ENCODE peak calls at places on chromosomes 3 and 15, in four cellular contexts. One of them, this sample, is unnamed.

GRCh38 chr3:8571256-8571655 is 69.6 kb downstream of the LMCD1 start:
- DNase-seq in GM12878: no peak
- DNase-seq in K562: no peak
- DNase-seq in WTC11: no peak
- DNase-seq in this sample: no peak

GRCh38 chr3:189797103-189797850 is 166.1 kb downstream of the TP63 start:
- DNase-seq in K562: no peak
- DNase-seq in GM12878: no peak
- DNase-seq in WTC11: no peak
- DNase-seq in this sample: no peak

GRCh38 chr3:195209836-195210551 is 61.0 kb downstream of the XXYLT1 start:
- DNase-seq in WTC11: no peak
- DNase-seq in GM12878: no peak
- DNase-seq in K562: no peak
- DNase-seq in this sample: no peak

GRCh38 chr3:120642368-120642948 is 39.6 kb downstream of the HGD start:
- DNase-seq in K562: peak; percentile 70
- DNase-seq in WTC11: no peak
- DNase-seq in GM12878: no peak
- DNase-seq in this sample: no peak

GRCh38 chr15:35281515-35281914 is 196.4 kb upstream of the NANOGP8 start:
- DNase-seq in WTC11: no peak
- DNase-seq in GM12878: no peak
- DNase-seq in K562: no peak
- DNase-seq in this sample: no peak

GRCh38 chr3:150721285-150722130 is 17.8 kb upstream of the ERICH6 start:
- DNase-seq in WTC11: no peak
- DNase-seq in GM12878: no peak
- DNase-seq in K562: peak; percentile 71
- DNase-seq in this sample: peak; percentile 67

GRCh38 chr15:100533934-100534333 is 5.2 kb upstream of the CERS3 start:
- DNase-seq in K562: no peak
- DNase-seq in GM12878: no peak
- DNase-seq in WTC11: no peak
- DNase-seq in this sample: no peak

GRCh38 chr15:25783607-25784131 is 79.5 kb downstream of the ATP10A start:
- DNase-seq in K562: peak; percentile 57
- DNase-seq in WTC11: peak; percentile 86
- DNase-seq in GM12878: no peak
- DNase-seq in this sample: no peak

GRCh38 chr3:108420926-108421325 is 89.5 kb downstream of the MYH15 start:
- DNase-seq in K562: no peak
- DNase-seq in GM12878: no peak
- DNase-seq in WTC11: no peak
- DNase-seq in this sample: no peak

GRCh38 chr3:112427123-112427522 is 72.1 kb downstream of the BTLA start:
- DNase-seq in K562: no peak
- DNase-seq in WTC11: no peak
- DNase-seq in GM12878: no peak
- DNase-seq in this sample: no peak

DNA sequence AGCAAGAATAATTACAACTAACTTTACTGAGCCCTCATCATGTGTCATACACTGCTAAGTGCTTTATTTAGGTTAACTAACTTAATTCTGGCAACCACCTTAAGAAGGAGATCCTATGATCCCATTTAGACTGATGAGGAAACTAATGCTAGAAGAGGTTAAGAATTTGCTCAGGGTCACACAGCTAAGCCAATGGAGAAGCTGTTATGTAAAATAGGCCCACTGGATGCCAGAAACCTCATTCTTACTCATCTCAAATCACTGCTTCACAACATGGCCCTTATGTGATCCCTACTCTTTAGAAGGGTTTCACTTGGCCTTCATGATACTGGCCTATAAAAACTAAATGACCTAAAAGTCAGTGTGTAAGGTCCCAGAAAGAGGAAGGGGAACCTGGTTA is 41.2 kb downstream of the IMPG2 start:
- DNase-seq in GM12878: no peak
- DNase-seq in K562: no peak
- DNase-seq in WTC11: no peak
- DNase-seq in this sample: no peak
- TF ChIP-seq ETV6 in GM12878: no peak
- TF ChIP-seq ETV6 in K562: no peak
- TF ChIP-seq ETV6 in WTC11: no peak
- TF ChIP-seq ETV6 in this sample: no peak

GRCh38 chr15:49116108-49116507 is 39.3 kb downstream of the COPS2 start:
- DNase-seq in GM12878: no peak
- DNase-seq in K562: no peak
- DNase-seq in WTC11: no peak
- DNase-seq in this sample: no peak

GRCh38 chr15:49110158-49110944 is 45.0 kb downstream of the COPS2 start:
- DNase-seq in WTC11: peak; percentile 32
- DNase-seq in K562: no peak
- DNase-seq in GM12878: no peak
- DNase-seq in this sample: no peak

GRCh38 chr15:49115062-49115461 is 40.3 kb downstream of the COPS2 start:
- DNase-seq in K562: no peak
- DNase-seq in GM12878: no peak
- DNase-seq in WTC11: no peak
- DNase-seq in this sample: no peak
- TF ChIP-seq ETV6 in K562: no peak
- TF ChIP-seq ETV6 in GM12878: no peak
- TF ChIP-seq ETV6 in WTC11: no peak
- TF ChIP-seq ETV6 in this sample: no peak

GRCh38 chr15:71565006-71565405 is 245.3 kb upstream of the NR2E3 start:
- DNase-seq in K562: no peak
- DNase-seq in GM12878: no peak
- DNase-seq in WTC11: no peak
- DNase-seq in this sample: no peak

GRCh38 chr15:71562251-71562650 is 248.1 kb upstream of the NR2E3 start:
- DNase-seq in GM12878: no peak
- DNase-seq in WTC11: no peak
- DNase-seq in K562: no peak
- DNase-seq in this sample: no peak

GRCh38 chr15:71566226-71566625 is 244.1 kb upstream of the NR2E3 start:
- DNase-seq in GM12878: no peak
- DNase-seq in WTC11: no peak
- DNase-seq in K562: no peak
- DNase-seq in this sample: no peak

GRCh38 chr15:71565636-71566160 is 244.7 kb upstream of the NR2E3 start:
- DNase-seq in WTC11: no peak
- DNase-seq in GM12878: no peak
- DNase-seq in K562: no peak
- DNase-seq in this sample: no peak

DNA sequence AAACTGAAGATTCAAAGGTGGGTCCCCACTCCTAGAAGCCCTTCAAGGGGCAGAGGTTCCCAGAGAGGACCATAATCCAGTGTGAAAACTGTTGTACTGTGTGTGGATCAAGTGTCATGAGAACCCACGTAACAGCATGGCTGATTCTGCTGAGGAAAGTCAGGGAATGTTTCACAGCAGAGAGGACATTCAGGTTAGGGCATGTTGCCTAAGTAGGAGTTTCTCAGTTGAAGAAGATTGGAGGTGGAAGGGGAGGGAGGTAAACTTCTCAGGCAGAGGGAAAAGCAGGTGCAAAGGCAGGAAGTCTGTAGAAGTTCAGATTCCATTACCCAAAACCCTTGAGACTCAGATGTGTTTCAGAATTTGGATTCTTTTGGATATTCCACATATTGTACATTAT is 246.1 kb upstream of the NR2E3 start:
- DNase-seq in WTC11: no peak
- DNase-seq in GM12878: no peak
- DNase-seq in K562: no peak
- DNase-seq in this sample: no peak
- TF ChIP-seq ETV6 in WTC11: no peak
- TF ChIP-seq ETV6 in GM12878: no peak
- TF ChIP-seq ETV6 in K562: no peak
- TF ChIP-seq ETV6 in this sample: no peak

GRCh38 chr3:13022348-13023250 is 50.6 kb downstream of the IQSEC1 start:
- DNase-seq in GM12878: no peak
- DNase-seq in WTC11: peak; percentile 56
- DNase-seq in K562: no peak
- DNase-seq in this sample: no peak

GRCh38 chr3:13020159-13020558 is 53.1 kb downstream of the IQSEC1 start:
- DNase-seq in GM12878: no peak
- DNase-seq in WTC11: no peak
- DNase-seq in K562: no peak
- DNase-seq in this sample: no peak

GRCh38 chr3:13019706-13020105 is 53.5 kb downstream of the IQSEC1 start:
- DNase-seq in K562: no peak
- DNase-seq in GM12878: no peak
- DNase-seq in WTC11: no peak
- DNase-seq in this sample: no peak

GRCh38 chr3:13021934-13022265 is 51.3 kb downstream of the IQSEC1 start:
- DNase-seq in GM12878: no peak
- DNase-seq in K562: no peak
- DNase-seq in WTC11: no peak
- DNase-seq in this sample: no peak

DNA sequence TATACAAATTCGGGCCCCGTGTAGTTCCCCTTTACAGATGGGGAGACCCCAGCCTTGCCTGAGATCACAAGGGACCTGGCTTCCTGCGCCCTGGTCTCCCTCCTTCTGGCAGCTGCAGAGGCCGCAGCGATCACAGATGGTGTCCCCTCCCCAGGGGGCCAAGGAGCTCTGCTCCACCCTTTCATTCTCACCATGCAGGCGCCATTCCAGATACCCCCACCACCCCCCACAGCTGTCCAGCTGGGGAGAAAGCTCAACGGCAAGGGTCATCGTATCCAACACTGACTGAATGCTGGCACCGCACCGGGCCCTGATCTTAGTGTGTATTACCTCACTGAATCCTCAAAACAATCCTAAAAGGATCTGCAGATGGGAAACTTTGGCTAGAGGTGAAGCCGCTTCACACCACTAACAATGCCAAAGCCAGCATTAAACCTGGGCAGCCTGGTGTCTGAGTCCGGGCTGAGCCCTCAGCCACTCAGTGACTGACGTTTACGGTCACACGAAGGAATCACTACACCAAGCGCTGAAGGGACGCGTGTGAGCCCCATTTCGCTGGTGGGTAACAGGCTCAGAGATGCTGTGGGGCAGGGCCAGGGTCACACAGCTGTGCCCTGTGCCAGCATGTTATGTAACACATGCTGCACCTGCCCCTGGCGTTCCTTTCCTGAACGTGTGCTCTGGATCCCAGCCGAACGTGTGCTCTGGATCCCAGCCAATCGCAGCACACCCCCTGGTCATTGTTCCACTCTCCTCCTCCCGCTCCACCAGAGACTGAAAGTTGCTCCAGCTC is 51.9 kb downstream of the IQSEC1 start:
- DNase-seq in GM12878: no peak
- DNase-seq in WTC11: no peak
- DNase-seq in K562: no peak
- DNase-seq in this sample: no peak
- TF ChIP-seq ETV6 in GM12878: no peak
- TF ChIP-seq ETV6 in WTC11: no peak
- TF ChIP-seq ETV6 in K562: no peak
- TF ChIP-seq ETV6 in this sample: no peak

GRCh38 chr15:48449734-48450133 is 118.5 kb downstream of the DUT start:
- DNase-seq in WTC11: no peak
- DNase-seq in K562: no peak
- DNase-seq in GM12878: no peak
- DNase-seq in this sample: no peak

GRCh38 chr15:48447058-48447457 is 115.8 kb downstream of the DUT start:
- DNase-seq in K562: no peak
- DNase-seq in WTC11: no peak
- DNase-seq in GM12878: no peak
- DNase-seq in this sample: no peak

GRCh38 chr15:48451241-48451640 is 120.0 kb downstream of the DUT start:
- DNase-seq in K562: no peak
- DNase-seq in GM12878: no peak
- DNase-seq in WTC11: no peak
- DNase-seq in this sample: no peak

GRCh38 chr15:48451736-48452135 is 120.5 kb downstream of the DUT start:
- DNase-seq in K562: no peak
- DNase-seq in WTC11: no peak
- DNase-seq in GM12878: no peak
- DNase-seq in this sample: no peak

GRCh38 chr15:48447657-48448056 is 116.4 kb downstream of the DUT start:
- DNase-seq in GM12878: no peak
- DNase-seq in WTC11: no peak
- DNase-seq in K562: no peak
- DNase-seq in this sample: no peak
- TF ChIP-seq ETV6 in GM12878: no peak
- TF ChIP-seq ETV6 in WTC11: no peak
- TF ChIP-seq ETV6 in K562: no peak
- TF ChIP-seq ETV6 in this sample: no peak

DNA sequence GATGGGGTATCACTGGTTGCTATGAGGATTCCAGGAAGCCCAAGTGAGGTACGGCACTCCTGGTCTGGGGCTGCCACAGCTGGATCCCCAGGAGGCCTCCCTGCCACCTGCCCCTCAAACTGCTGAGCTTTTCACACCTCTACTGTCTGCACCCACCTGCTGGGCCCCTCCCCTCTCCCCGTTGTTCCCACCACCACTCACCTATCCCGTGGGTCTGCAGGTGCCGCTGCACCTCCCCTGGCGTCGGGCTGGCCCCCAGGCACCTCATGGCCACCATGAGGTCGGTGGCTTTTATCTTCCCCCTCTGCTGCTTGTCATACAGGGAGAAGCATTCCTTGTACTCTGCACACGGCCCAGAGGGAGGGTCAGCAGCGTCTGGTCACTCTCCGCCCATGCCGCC is 5.8 kb downstream of the CALML4 start:
- DNase-seq in K562: no peak
- DNase-seq in GM12878: no peak
- DNase-seq in WTC11: no peak
- DNase-seq in this sample: no peak
- TF ChIP-seq ETV6 in K562: no peak
- TF ChIP-seq ETV6 in GM12878: no peak
- TF ChIP-seq ETV6 in WTC11: no peak
- TF ChIP-seq ETV6 in this sample: no peak

This sample was measured in HepG2.